ENCODE peak calls at places on chromosome 13, in five cellular contexts. One of them, this sample, is unnamed.

GRCh38 chr13:95137096-95137495 is 164.2 kb downstream of the ABCC4 start:
- DNase-seq in right atrium auricular region: no peak
- DNase-seq in fibroblast of villous mesenchyme: no peak
- DNase-seq in HS-27A: no peak
- DNase-seq in bronchial epithelial cell: peak; percentile 21
- DNase-seq in this sample: no peak

GRCh38 chr13:29908411-29908810 is 58.0 kb upstream of the UBL3 start:
- DNase-seq in right atrium auricular region: no peak
- DNase-seq in fibroblast of villous mesenchyme: peak; percentile 92
- DNase-seq in HS-27A: no peak
- DNase-seq in bronchial epithelial cell: peak; percentile 27
- DNase-seq in this sample: no peak

GRCh38 chr13:27038323-27038722 is 133.3 kb downstream of the USP12 start:
- DNase-seq in right atrium auricular region: no peak
- DNase-seq in fibroblast of villous mesenchyme: peak; percentile 77
- DNase-seq in HS-27A: peak; percentile 39
- DNase-seq in bronchial epithelial cell: peak; percentile 82
- DNase-seq in this sample: no peak

GRCh38 chr13:110125613-110126272 is 181.2 kb downstream of the COL4A1 start:
- DNase-seq in right atrium auricular region: no peak
- DNase-seq in fibroblast of villous mesenchyme: no peak
- DNase-seq in HS-27A: no peak
- DNase-seq in bronchial epithelial cell: no peak
- DNase-seq in this sample: no peak

GRCh38 chr13:31119966-31120733 is 41.6 kb downstream of the HSPH1 start:
- DNase-seq in right atrium auricular region: no peak
- DNase-seq in fibroblast of villous mesenchyme: no peak
- DNase-seq in HS-27A: no peak
- DNase-seq in bronchial epithelial cell: no peak
- DNase-seq in this sample: no peak

GRCh38 chr13:49214917-49215376 is 5.2 kb upstream of the MLNR start:
- DNase-seq in right atrium auricular region: no peak
- DNase-seq in fibroblast of villous mesenchyme: peak; percentile 30
- DNase-seq in HS-27A: no peak
- DNase-seq in bronchial epithelial cell: peak; percentile 7
- DNase-seq in this sample: peak; percentile 65

GRCh38 chr13:44876782-44877324 is 112.4 kb downstream of the NUFIP1 start:
- DNase-seq in right atrium auricular region: no peak
- DNase-seq in fibroblast of villous mesenchyme: no peak
- DNase-seq in HS-27A: no peak
- DNase-seq in bronchial epithelial cell: no peak
- DNase-seq in this sample: no peak

GRCh38 chr13:34025746-34026145 is 207.8 kb downstream of the RFC3 start:
- DNase-seq in right atrium auricular region: no peak
- DNase-seq in fibroblast of villous mesenchyme: no peak
- DNase-seq in HS-27A: peak; percentile 29
- DNase-seq in bronchial epithelial cell: peak; percentile 62
- DNase-seq in this sample: no peak

GRCh38 chr13:106343831-106344230 is 191.6 kb downstream of the EFNB2 start:
- DNase-seq in right atrium auricular region: no peak
- DNase-seq in fibroblast of villous mesenchyme: peak; percentile 76
- DNase-seq in HS-27A: no peak
- DNase-seq in bronchial epithelial cell: no peak
- DNase-seq in this sample: peak; percentile 25

GRCh38 chr13:31162151-31163008 is 676 bp upstream of the HSPH1 start:
- DNase-seq in right atrium auricular region: peak; percentile 98
- DNase-seq in fibroblast of villous mesenchyme: peak; percentile 98
- DNase-seq in HS-27A: peak; percentile 78
- DNase-seq in bronchial epithelial cell: peak; percentile 94
- DNase-seq in this sample: peak; percentile 92

GRCh38 chr13:31012285-31013024 is 80.0 kb downstream of the TEX26 start:
- DNase-seq in right atrium auricular region: no peak
- DNase-seq in fibroblast of villous mesenchyme: peak; percentile 54
- DNase-seq in HS-27A: no peak
- DNase-seq in bronchial epithelial cell: peak; percentile 28
- DNase-seq in this sample: no peak

GRCh38 chr13:90448466-90449037 is 898.9 kb upstream of the MIR17HG start:
- DNase-seq in right atrium auricular region: no peak
- DNase-seq in fibroblast of villous mesenchyme: no peak
- DNase-seq in HS-27A: no peak
- DNase-seq in bronchial epithelial cell: peak; percentile 21
- DNase-seq in this sample: no peak

GRCh38 chr13:100544866-100545683 is 43.5 kb downstream of the GGACT start:
- DNase-seq in right atrium auricular region: no peak
- DNase-seq in fibroblast of villous mesenchyme: no peak
- DNase-seq in HS-27A: no peak
- DNase-seq in bronchial epithelial cell: peak; percentile 38
- DNase-seq in this sample: no peak

GRCh38 chr13:60398949-60399589 is 2.0 kb downstream of the TDRD3 start:
- DNase-seq in right atrium auricular region: no peak
- DNase-seq in fibroblast of villous mesenchyme: peak; percentile 19
- DNase-seq in HS-27A: no peak
- DNase-seq in bronchial epithelial cell: peak; percentile 19
- DNase-seq in this sample: peak; percentile 82

GRCh38 chr13:28751210-28751935 is 32.6 kb upstream of the SLC46A3 start:
- DNase-seq in right atrium auricular region: no peak
- DNase-seq in fibroblast of villous mesenchyme: no peak
- DNase-seq in HS-27A: no peak
- DNase-seq in bronchial epithelial cell: no peak
- DNase-seq in this sample: peak; percentile 36

GRCh38 chr13:40401911-40402776 is 264.3 kb downstream of the FOXO1 start:
- DNase-seq in right atrium auricular region: peak; percentile 98
- DNase-seq in fibroblast of villous mesenchyme: peak; percentile 99
- DNase-seq in HS-27A: peak; percentile 74
- DNase-seq in bronchial epithelial cell: peak; percentile 86
- DNase-seq in this sample: peak; percentile 98

GRCh38 chr13:80276371-80277289 is 64.3 kb downstream of the SPRY2 start:
- DNase-seq in right atrium auricular region: no peak
- DNase-seq in fibroblast of villous mesenchyme: peak; percentile 7
- DNase-seq in HS-27A: no peak
- DNase-seq in bronchial epithelial cell: peak; percentile 71
- DNase-seq in this sample: no peak

GRCh38 chr13:50713849-50714248 is 129.6 kb downstream of the DLEU7 start:
- DNase-seq in right atrium auricular region: no peak
- DNase-seq in fibroblast of villous mesenchyme: peak; percentile 86
- DNase-seq in HS-27A: no peak
- DNase-seq in bronchial epithelial cell: peak; percentile 69
- DNase-seq in this sample: peak; percentile 78

GRCh38 chr13:51333826-51334225 is 5.7 kb upstream of the SERPINE3 start:
- DNase-seq in right atrium auricular region: no peak
- DNase-seq in fibroblast of villous mesenchyme: no peak
- DNase-seq in HS-27A: no peak
- DNase-seq in bronchial epithelial cell: no peak
- DNase-seq in this sample: no peak

GRCh38 chr13:39159393-39159792 is 121.1 kb downstream of the NHLRC3 start:
- DNase-seq in right atrium auricular region: no peak
- DNase-seq in fibroblast of villous mesenchyme: no peak
- DNase-seq in HS-27A: no peak
- DNase-seq in bronchial epithelial cell: peak; percentile 25
- DNase-seq in this sample: no peak

This sample was measured in OCI-M1.